ENCODE peak calls at places on chromosomes 4 and X, in six cellular contexts. H is CD14-positive monocyte, K is foreskin fibroblast, Z is EH, M is GM06990, B is tibial nerve. L is an unnamed sample.

GRCh38 chr4:115274545-115274944 is 161.1 kb upstream of the NDST4 start:
- DNase-seq in K (no peak), B (no peak), Z (no peak), M (no peak), H (no peak), L (no peak)

GRCh38 chr4:83725076-83726074 is 189.5 kb downstream of the GPAT3 start:
- DNase-seq in M (no peak), Z (no peak), H (no peak), K (no peak), B (no peak), L (no peak)

GRCh38 chr4:47075241-47075640 is 43.9 kb downstream of the GABRB1 start:
- DNase-seq in K (peak), H (no peak), B (no peak), Z (peak), M (no peak), L (peak)

GRCh38 chr4:107213410-107213809 is 177.3 kb upstream of the DKK2 start:
- DNase-seq in H (no peak), Z (peak), K (peak), M (no peak), B (no peak), L (no peak)

GRCh38 chrX:20143111-20143510 is 1.5 kb upstream of the EIF1AX start:
- DNase-seq in M (no peak), Z (no peak), K (no peak), B (no peak), H (no peak), L (no peak)

GRCh38 chrX:136646602-136647239 is 1.2 kb upstream of the CD40LG start:
- DNase-seq in M (no peak), B (no peak), Z (no peak), H (no peak), K (no peak), L (no peak)

GRCh38 chr4:184848510-184848909 is 22.7 kb upstream of the ACSL1 start:
- DNase-seq in M (no peak), Z (no peak), B (no peak), H (peak), K (no peak), L (no peak)

GRCh38 chrX:28946846-28947245 is 359.6 kb downstream of the IL1RAPL1 start:
- DNase-seq in K (no peak), H (no peak), B (no peak), M (no peak), Z (no peak), L (no peak)

GRCh38 chrX:43940811-43941210 is 32.4 kb downstream of the NDP start:
- DNase-seq in B (no peak), M (no peak), H (no peak), Z (no peak), K (peak), L (peak)

GRCh38 chr4:128635141-128635911 is 174.2 kb upstream of the JADE1 start:
- DNase-seq in H (no peak), B (no peak), K (no peak), M (no peak), Z (peak), L (no peak)

GRCh38 chr4:10243856-10244255 is 127.3 kb upstream of the WDR1 start:
- DNase-seq in M (no peak), Z (no peak), H (no peak), B (no peak), K (no peak), L (no peak)

GRCh38 chrX:93420635-93421034 is 252.7 kb downstream of the NAP1L3 start:
- DNase-seq in M (no peak), H (no peak), B (no peak), K (no peak), Z (no peak), L (no peak)

GRCh38 chrX:94576367-94577004 is 902.5 kb downstream of the FAM133A start:
- DNase-seq in M (no peak), K (no peak), H (no peak), Z (no peak), B (no peak), L (no peak)

GRCh38 chr4:124111922-124112321 is 600.6 kb downstream of the ANKRD50 start:
- DNase-seq in K (peak), H (no peak), B (no peak), Z (peak), M (no peak), L (peak)

GRCh38 chr4:118746251-118746919 is 61.2 kb downstream of the METTL14 start:
- DNase-seq in M (no peak), Z (no peak), H (no peak), K (no peak), B (no peak), L (no peak)

GRCh38 chrX:12881914-12882313 is 15.0 kb downstream of the TLR7 start:
- DNase-seq in H (no peak), Z (no peak), M (no peak), B (no peak), K (no peak), L (no peak)

L was measured in Daoy.